ENCODE peak calls at places on chromosomes 4 and X, in ten cellular contexts. C is suprapubic skin, B is gastrocnemius medialis, X is transverse colon, D is GM23248, O is H1, P is caudate nucleus, Y is IMR-90, T is stomach, M is RWPE1. A is an unnamed sample.

GRCh38 chrX:150324035-150324728 is 38.9 kb upstream of the MAMLD1 start:
- DNase-seq in C (no peak), B (no peak), X (no peak), D (peak; percentile 83), O (no peak), P (no peak), Y (peak; percentile 94), T (no peak), M (peak; percentile 42), A (no peak)

GRCh38 chr4:81566076-81566663 is 94.5 kb upstream of the RASGEF1B start:
- DNase-seq in C (no peak), B (no peak), X (no peak), D (peak; percentile 7), O (no peak), P (no peak), Y (no peak), T (no peak), M (no peak), A (no peak)

GRCh38 chrX:9862525-9862924 is 76.3 kb downstream of the SHROOM2 start:
- DNase-seq in C (no peak), B (no peak), X (no peak), D (no peak), O (no peak), P (no peak), Y (no peak), T (no peak), M (no peak), A (no peak)

GRCh38 chrX:150635952-150636351 is 57.2 kb upstream of the MTMR1 start:
- DNase-seq in C (no peak), B (no peak), X (no peak), D (peak; percentile 90), O (no peak), P (no peak), Y (peak; percentile 84), T (no peak), M (peak; percentile 60), A (no peak)

GRCh38 chrX:110116581-110116980 is 113.7 kb downstream of the TMEM164 start:
- DNase-seq in C (no peak), B (no peak), X (no peak), D (no peak), O (no peak), P (no peak), Y (no peak), T (no peak), M (no peak), A (no peak)

GRCh38 chr4:150973626-150974250 is 41.3 kb downstream of the LRBA start:
- DNase-seq in C (no peak), B (no peak), X (no peak), D (peak; percentile 7), O (no peak), P (no peak), Y (no peak), T (no peak), M (no peak), A (no peak)

GRCh38 chrX:121853762-121854613 is 806.6 kb downstream of the GLUD2 start:
- DNase-seq in C (no peak), B (no peak), X (no peak), D (no peak), O (no peak), P (no peak), Y (no peak), T (no peak), M (no peak), A (no peak)

GRCh38 chr4:137998666-137999429 is 243.3 kb downstream of the SLC7A11 start:
- DNase-seq in C (no peak), B (no peak), X (no peak), D (peak; percentile 55), O (no peak), P (no peak), Y (peak; percentile 63), T (no peak), M (no peak), A (no peak)

GRCh38 chr4:39976945-39977488 is 694 bp downstream of the PDS5A start:
- DNase-seq in C (peak; percentile 81), B (peak; percentile 4), X (peak; percentile 39), D (peak; percentile 56), O (no peak), P (no peak), Y (no peak), T (peak; percentile 29), M (peak; percentile 17), A (peak; percentile 59)

GRCh38 chr4:7425171-7425570 is 9.6 kb downstream of the PSAPL1 start:
- DNase-seq in C (peak; percentile 58), B (no peak), X (peak; percentile 2), D (no peak), O (no peak), P (no peak), Y (no peak), T (peak; percentile 22), M (no peak), A (no peak)

GRCh38 chrX:97199501-97199900 is 315.8 kb downstream of the RPA4 start:
- DNase-seq in C (no peak), B (no peak), X (no peak), D (no peak), O (no peak), P (no peak), Y (peak; percentile 24), T (no peak), M (no peak), A (no peak)

GRCh38 chr4:122798101-122798500 is 28.5 kb upstream of the FGF2 start:
- DNase-seq in C (no peak), B (no peak), X (no peak), D (peak; percentile 94), O (no peak), P (no peak), Y (peak; percentile 94), T (no peak), M (peak; percentile 94), A (peak; percentile 1)

GRCh38 chr4:123064390-123064789 is 142.0 kb upstream of the NUDT6 start:
- DNase-seq in C (no peak), B (no peak), X (no peak), D (peak; percentile 58), O (no peak), P (no peak), Y (peak; percentile 11), T (no peak), M (peak; percentile 74), A (no peak)

GRCh38 chr4:68249434-68249833 is 3.9 kb upstream of the TMPRSS11B start:
- DNase-seq in C (no peak), B (no peak), X (no peak), D (no peak), O (no peak), P (no peak), Y (no peak), T (no peak), M (no peak), A (no peak)

GRCh38 chr4:140426610-140427103 is 791 bp downstream of the CLGN start:
- DNase-seq in C (no peak), B (no peak), X (no peak), D (peak; percentile 1), O (no peak), P (no peak), Y (no peak), T (no peak), M (no peak), A (no peak)

GRCh38 chr4:110640608-110641007 is 17.7 kb upstream of the PITX2 start:
- DNase-seq in C (no peak), B (no peak), X (no peak), D (no peak), O (no peak), P (no peak), Y (no peak), T (no peak), M (no peak), A (no peak)
- H3K27ac ChIP-seq in C (no peak overlapping the region), B (no peak overlapping the region), X (no peak overlapping the region), D (no peak overlapping the region), O (no peak overlapping the region), P (no peak overlapping the region), Y (no peak overlapping the region), T (no peak overlapping the region), M (no peak overlapping the region), A (no peak overlapping the region)

GRCh38 chr4:42391356-42391675 is 6.0 kb upstream of the SHISA3 start:
- DNase-seq in C (no peak), B (no peak), X (no peak), D (no peak), O (no peak), P (no peak), Y (no peak), T (no peak), M (no peak), A (no peak)
- H3K27ac ChIP-seq in C (no peak overlapping the region), B (no peak overlapping the region), X (no peak overlapping the region), D (no peak overlapping the region), O (no peak overlapping the region), P (no peak overlapping the region), Y (no peak overlapping the region), T (no peak overlapping the region), M (no peak overlapping the region), A (no peak overlapping the region)

GRCh38 chrX:133935096-133935495 is 50.3 kb downstream of the GPC3 start:
- DNase-seq in C (no peak), B (no peak), X (no peak), D (no peak), O (no peak), P (no peak), Y (no peak), T (no peak), M (no peak), A (no peak)

GRCh38 chrX:133939655-133940054 is 45.7 kb downstream of the GPC3 start:
- DNase-seq in C (no peak), B (no peak), X (no peak), D (no peak), O (no peak), P (no peak), Y (no peak), T (no peak), M (no peak), A (no peak)

GRCh38 chrX:133933316-133933715 is 52.1 kb downstream of the GPC3 start:
- DNase-seq in C (no peak), B (no peak), X (no peak), D (no peak), O (no peak), P (no peak), Y (no peak), T (no peak), M (no peak), A (no peak)

GRCh38 chrX:133938530-133938929 is 46.9 kb downstream of the GPC3 start:
- DNase-seq in C (no peak), B (no peak), X (no peak), D (no peak), O (no peak), P (no peak), Y (no peak), T (no peak), M (no peak), A (no peak)

DNA sequence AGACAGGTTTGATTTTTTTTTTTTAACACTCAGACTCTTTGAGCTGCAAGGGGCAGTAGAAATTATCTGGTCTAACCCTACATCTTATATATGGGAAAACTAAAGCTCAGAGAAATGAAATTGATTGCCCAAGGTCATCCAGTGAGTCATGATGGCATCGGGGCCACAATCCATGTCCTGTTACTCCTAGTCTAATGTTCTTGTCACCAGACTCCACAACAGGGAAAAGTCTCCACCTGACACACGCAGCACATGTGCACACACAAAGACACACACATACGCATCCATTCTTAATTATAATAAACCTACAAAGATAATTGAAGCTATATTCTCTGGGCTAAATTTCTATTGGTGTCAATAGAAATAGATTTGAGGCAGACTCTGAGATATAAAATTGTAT is 48.4 kb downstream of the GPC3 start:
- DNase-seq in C (no peak), B (no peak), X (no peak), D (no peak), O (no peak), P (no peak), Y (no peak), T (no peak), M (no peak), A (no peak)
- H3K27ac ChIP-seq in C (no peak overlapping the region), B (no peak overlapping the region), X (no peak overlapping the region), D (no peak overlapping the region), O (no peak overlapping the region), P (no peak overlapping the region), Y (no peak overlapping the region), T (no peak overlapping the region), M (no peak overlapping the region), A (no peak overlapping the region)

GRCh38 chrX:119573840-119574393 is 446 bp upstream of the UBE2A start:
- DNase-seq in C (peak; percentile 76), B (no peak), X (no peak), D (peak; percentile 57), O (no peak), P (peak; percentile 5), Y (peak; percentile 20), T (no peak), M (peak; percentile 46), A (no peak)
- H3K27ac ChIP-seq in C (peak overlapping the region; percentile 94), B (peak overlapping the region; percentile 96), X (peak overlapping the region; percentile 95), D (peak overlapping the region; percentile 90), O (no peak overlapping the region), P (peak overlapping the region; percentile 83), Y (peak overlapping the region; percentile 70), T (peak overlapping the region; percentile 94), M (peak overlapping the region; percentile 82), A (peak overlapping the region; percentile 83)

A was measured in substantia nigra.